ENCODE peak calls at places on chromosomes 11 and 22, in seven cellular contexts. H is heart left ventricle; S is left ventricle myocardium inferior; E is left lung; P is iPS DF 6.9; G is CD4-positive, alpha-beta memory T cell; L is IMR-90. B is an unnamed sample. For H3K4me1, the result is how much of the 10 kb centered on the place peaks cover.

GRCh38 chr11:122618927-122619326 is 36.6 kb upstream of the UBASH3B start:
- DNase-seq in H (no peak), S (no peak), E (no peak), P (no peak), G (no peak), L (no peak), B (no peak)

GRCh38 chr11:27423125-27423524 is 49.5 kb downstream of the LGR4 start:
- DNase-seq in H (no peak), S (peak), E (no peak), P (no peak), G (no peak), L (peak), B (no peak)

GRCh38 chr11:69388210-69388609 is 93.3 kb upstream of the LINC01488 start:
- DNase-seq in H (no peak), S (no peak), E (no peak), P (no peak), G (no peak), L (no peak), B (no peak)

GRCh38 chr11:69122642-69123431 is 32.9 kb upstream of the SMIM38 start:
- DNase-seq in H (peak), S (peak), E (peak), P (peak), G (peak), L (peak), B (no peak)

GRCh38 chr11:100892886-100893285 is 205.8 kb downstream of the ARHGAP42 start:
- DNase-seq in H (no peak), S (no peak), E (no peak), P (no peak), G (no peak), L (no peak), B (no peak)

GRCh38 chr11:113351061-113351460 is 36.5 kb upstream of the ANKK1 start:
- DNase-seq in H (no peak), S (no peak), E (no peak), P (no peak), G (no peak), L (no peak), B (no peak)

GRCh38 chr22:28051787-28052356 is 132.8 kb upstream of the PITPNB start:
- DNase-seq in H (peak), S (peak), E (peak), P (peak), G (no peak), L (peak), B (no peak)

GRCh38 chr11:107468596-107468995 is 11.0 kb upstream of the CWF19L2 start:
- DNase-seq in H (no peak), S (no peak), E (no peak), P (no peak), G (no peak), L (peak), B (no peak)

GRCh38 chr11:47332791-47333525 is 19.5 kb downstream of the MYBPC3 start:
- DNase-seq in H (no peak), S (no peak), E (no peak), P (no peak), G (peak), L (no peak), B (no peak)

GRCh38 chr11:120756931-120757330 is 245.4 kb downstream of the GRIK4 start:
- DNase-seq in H (no peak), S (no peak), E (no peak), P (no peak), G (no peak), L (no peak), B (peak)

GRCh38 chr11:120102050-120102861 is 35.7 kb downstream of the TRIM29 start:
- DNase-seq in H (no peak), S (no peak), E (no peak), P (no peak), G (no peak), L (no peak), B (no peak)

GRCh38 chr11:8251767-8252295 is 11.8 kb downstream of the LMO1 start:
- DNase-seq in H (no peak), S (no peak), E (peak), P (no peak), G (no peak), L (no peak), B (no peak)

GRCh38 chr11:72475359-72475758 is 41.0 kb upstream of the CLPB start:
- DNase-seq in H (no peak), S (no peak), E (no peak), P (no peak), G (no peak), L (no peak), B (no peak)

GRCh38 chr22:36405671-36406070 is 17.9 kb upstream of the MYH9 start:
- DNase-seq in H (no peak), S (no peak), E (peak), P (no peak), G (peak), L (no peak), B (no peak)

GRCh38 chr22:20494978-20495860 is at the start of gene KLHL22:
- DNase-seq in H (peak), S (no peak), E (peak), P (no peak), G (no peak), L (peak), B (no peak)

GRCh38 chr11:17490938-17491337 is 14.3 kb upstream of the ABCC8 start:
- DNase-seq in H (peak), S (peak), E (no peak), P (no peak), G (no peak), L (no peak), B (no peak)

GRCh38 chr22:48576333-48577013 is 1251.2 kb downstream of the BRD1 start:
- DNase-seq in H (no peak), S (no peak), E (no peak), P (no peak), G (no peak), L (no peak), B (no peak)

GRCh38 chr11:80103149-80103859 is 662.5 kb upstream of the TENM4 start:
- DNase-seq in H (no peak), S (no peak), E (no peak), P (no peak), G (no peak), L (peak), B (no peak)

GRCh38 chr11:116773203-116774112 is 671 bp upstream of the BUD13 start:
- DNase-seq in H (no peak), S (no peak), E (no peak), P (no peak), G (no peak), L (peak), B (no peak)

GRCh38 chr11:34624069-34624468 is 3.2 kb downstream of the EHF start:
- DNase-seq in H (no peak), S (no peak), E (no peak), P (no peak), G (peak), L (no peak), B (no peak)

GRCh38 chr11:27485930-27486773 is 13.6 kb upstream of the LGR4 start:
- DNase-seq in H (peak), S (no peak), E (no peak), P (no peak), G (no peak), L (peak), B (no peak)

GRCh38 chr22:44692662-44693007 is 9.4 kb upstream of the PRR5 start:
- DNase-seq in H (no peak), S (no peak), E (no peak), P (no peak), G (no peak), L (no peak), B (no peak)

GRCh38 chr11:17547051-17547577 is at the start of gene OTOG:
- DNase-seq in H (no peak), S (no peak), E (no peak), P (peak), G (no peak), L (no peak), B (no peak)

GRCh38 chr11:65711785-65712632 is at the start of gene KAT5:
- DNase-seq in H (peak), S (peak), E (peak), P (peak), G (peak), L (peak), B (peak)

GRCh38 chr11:17606206-17607082 is 59.4 kb downstream of the OTOG start:
- DNase-seq in H (no peak), S (no peak), E (no peak), P (no peak), G (no peak), L (no peak), B (peak)

GRCh38 chr11:129803533-129803932 is 12.1 kb upstream of the TMEM45B start:
- DNase-seq in H (no peak), S (no peak), E (no peak), P (no peak), G (no peak), L (no peak), B (no peak)

GRCh38 chr11:115939104-115939503 is 434.9 kb upstream of the CADM1 start:
- DNase-seq in H (no peak), S (no peak), E (no peak), P (no peak), G (no peak), L (peak), B (no peak)

GRCh38 chr11:125448136-125448535 is 47.9 kb downstream of the FEZ1 start:
- DNase-seq in H (no peak), S (no peak), E (no peak), P (no peak), G (no peak), L (peak), B (no peak)

GRCh38 chr11:64186205-64187165 is 514 bp downstream of the STIP1 start:
- DNase-seq in H (no peak), S (no peak), E (no peak), P (no peak), G (peak), L (peak), B (no peak)

GRCh38 chr11:35049906-35050531 is 89.0 kb upstream of the CD44 start:
- DNase-seq in H (no peak), S (no peak), E (no peak), P (no peak), G (no peak), L (no peak), B (no peak)

GRCh38 chr11:61684870-61685610 is 4.8 kb downstream of the DAGLA start:
- DNase-seq in H (no peak), S (no peak), E (no peak), P (no peak), G (no peak), L (peak), B (no peak)

GRCh38 chr11:5247479-5248192 is 2.0 kb downstream of the HBG1 start:
- DNase-seq in H (no peak), S (no peak), E (no peak), P (no peak), G (no peak), L (peak), B (no peak)

GRCh38 chr22:38957046-38957770 is at the start of gene APOBEC3A:
- DNase-seq in H (no peak), S (peak), E (peak), P (no peak), G (no peak), L (no peak), B (no peak)

GRCh38 chr11:12170984-12171383 is 60.6 kb downstream of the MICAL2 start:
- DNase-seq in H (peak), S (peak), E (no peak), P (no peak), G (no peak), L (peak), B (no peak)

GRCh38 chr11:12169822-12170221 is 59.4 kb downstream of the MICAL2 start:
- DNase-seq in H (no peak), S (no peak), E (no peak), P (no peak), G (no peak), L (no peak), B (no peak)

GRCh38 chr11:12171921-12172320 is 61.5 kb downstream of the MICAL2 start:
- DNase-seq in H (no peak), S (no peak), E (no peak), P (no peak), G (no peak), L (no peak), B (no peak)

GRCh38 chr11:12172493-12173013 is 62.2 kb downstream of the MICAL2 start:
- DNase-seq in H (no peak), S (no peak), E (no peak), P (no peak), G (no peak), L (no peak), B (no peak)

DNA sequence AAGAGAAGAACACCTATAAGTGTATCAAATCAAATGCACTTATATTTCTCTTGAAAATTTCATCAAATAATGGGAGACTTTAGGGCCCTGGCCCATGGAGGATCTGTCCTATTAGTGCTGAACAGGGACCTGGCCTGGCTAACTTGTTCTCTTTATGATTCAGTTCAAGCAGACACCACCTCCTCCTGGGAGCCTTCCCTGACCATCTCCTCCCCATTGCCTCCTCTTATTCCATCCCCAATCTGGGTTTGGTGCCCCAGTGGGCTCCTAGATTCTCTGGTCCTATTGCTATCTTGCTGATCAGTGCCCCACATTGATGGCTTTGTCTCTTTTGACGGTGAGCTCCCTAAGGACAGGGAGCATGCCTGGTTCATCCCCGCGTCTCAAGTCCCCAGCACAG is 60.1 kb downstream of the MICAL2 start:
- DNase-seq in H (no peak), S (no peak), E (no peak), P (no peak), G (no peak), L (no peak), B (no peak)
- H3K4me1 ChIP-seq in H (half or more), S (half or more), E (under half), P (under half), G (under half), L (under half), B (half or more)

DNA sequence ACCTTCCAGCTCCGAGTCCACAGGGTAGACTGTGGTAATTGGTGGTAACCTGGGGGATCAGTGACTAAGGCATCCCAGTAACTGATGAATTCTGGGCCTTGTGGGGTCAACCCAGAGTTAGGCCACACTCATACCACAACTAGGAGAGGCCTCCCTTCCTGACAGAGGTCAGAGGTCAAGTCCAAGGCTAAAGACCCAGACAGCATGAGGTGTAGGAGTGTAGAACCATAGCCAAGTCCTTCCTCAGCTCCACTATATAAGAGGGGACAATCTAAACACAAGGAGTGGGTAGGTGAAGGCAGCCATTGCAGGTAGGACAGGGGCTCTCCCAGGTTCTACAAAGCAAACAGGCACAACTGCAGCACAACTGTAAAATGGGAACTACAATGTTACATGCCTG is 4.6 kb downstream of the AP1B1 start:
- DNase-seq in H (no peak), S (no peak), E (no peak), P (no peak), G (no peak), L (no peak), B (no peak)
- H3K4me1 ChIP-seq in H (half or more), S (half or more), E (under half), P (under half), G (under half), L (under half), B (half or more)

DNA sequence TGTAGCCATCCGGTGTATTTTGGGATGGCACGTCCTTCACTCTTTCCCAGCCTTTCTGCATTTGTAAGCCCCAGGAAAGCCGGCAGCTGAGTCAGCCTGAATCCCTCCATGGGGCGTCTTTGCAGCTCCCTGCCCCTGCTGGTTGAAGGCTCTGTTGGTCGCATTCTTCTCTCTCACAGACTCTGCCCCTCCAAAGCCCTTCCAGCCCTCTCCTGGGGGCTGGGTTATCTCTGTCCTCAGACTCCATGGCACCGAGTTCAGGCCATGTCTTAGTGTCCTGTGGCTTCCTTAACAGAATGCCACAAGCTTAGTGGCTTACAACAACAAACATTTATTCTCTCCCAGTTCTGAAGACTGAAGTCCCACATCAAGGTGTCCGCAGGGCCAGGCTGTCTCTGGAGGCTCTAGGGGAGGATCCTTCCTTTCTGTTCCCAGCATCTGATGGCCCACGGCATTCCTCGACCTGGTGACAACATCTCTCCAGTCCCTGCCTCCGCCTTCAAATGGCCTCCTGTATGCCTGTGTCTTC is 62.2 kb downstream of the BCR start:
- DNase-seq in H (no peak), S (no peak), E (no peak), P (peak), G (no peak), L (peak), B (no peak)
- H3K4me1 ChIP-seq in H (half or more), S (under half), E (under half), P (under half), G (half or more), L (under half), B (half or more)

DNA sequence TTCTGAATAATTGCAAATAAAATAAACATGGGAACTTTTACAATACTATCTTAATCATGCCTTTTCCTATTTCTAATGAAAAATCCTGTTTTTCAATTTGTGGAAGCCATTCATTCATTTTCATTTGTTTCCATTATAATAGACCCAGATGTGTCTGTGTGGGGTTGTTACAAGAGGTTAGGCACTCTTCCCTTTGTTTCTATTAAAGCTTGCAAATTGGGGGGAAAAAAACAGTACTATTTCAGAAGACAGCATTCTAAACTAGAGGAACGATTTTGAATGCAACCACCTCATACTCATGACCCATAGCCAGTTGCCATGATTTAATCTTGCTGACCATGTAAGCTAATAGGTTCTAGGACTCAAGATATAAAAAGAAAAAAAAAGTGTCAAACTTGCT is 175.5 kb downstream of the SOX6 start:
- DNase-seq in H (no peak), S (no peak), E (no peak), P (no peak), G (no peak), L (no peak), B (no peak)
- H3K4me1 ChIP-seq in H (under half), S (under half), E (under half), P (under half), G (under half), L (under half), B (under half)

GRCh38 chr11:76995177-76995576 is 39.0 kb upstream of the B3GNT6 start:
- DNase-seq in H (no peak), S (no peak), E (no peak), P (no peak), G (no peak), L (no peak), B (no peak)

GRCh38 chr11:76984741-76985140 is 49.5 kb upstream of the B3GNT6 start:
- DNase-seq in H (no peak), S (no peak), E (no peak), P (no peak), G (no peak), L (no peak), B (no peak)

GRCh38 chr11:76987203-76987602 is 47.0 kb upstream of the B3GNT6 start:
- DNase-seq in H (no peak), S (no peak), E (no peak), P (no peak), G (no peak), L (no peak), B (no peak)

DNA sequence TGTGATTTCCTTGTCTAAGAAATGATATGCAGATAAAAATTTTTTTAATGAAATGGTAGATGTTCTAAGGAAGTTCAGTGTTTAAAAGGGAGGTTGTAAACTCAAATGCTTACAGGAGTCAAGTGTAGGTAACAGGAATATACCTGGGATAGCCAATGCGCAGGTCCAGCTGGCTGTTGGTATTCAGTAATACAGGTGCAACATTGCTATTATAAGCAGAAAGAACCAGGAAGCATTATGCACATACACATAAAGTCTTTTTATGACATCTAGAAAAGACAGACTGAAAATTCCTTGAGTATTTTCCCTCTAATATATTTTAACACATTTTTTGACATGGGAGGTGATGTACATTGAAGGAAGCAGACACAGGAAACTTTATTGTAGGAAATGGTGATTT is 43.6 kb upstream of the B3GNT6 start:
- DNase-seq in H (no peak), S (no peak), E (no peak), P (no peak), G (no peak), L (no peak), B (no peak)
- H3K4me1 ChIP-seq in H (under half), S (under half), E (under half), P (under half), G (under half), L (under half), B (under half)

GRCh38 chr22:19466126-19466716 is 12.8 kb downstream of the UFD1 start:
- DNase-seq in H (no peak), S (no peak), E (no peak), P (no peak), G (no peak), L (no peak), B (no peak)
- H3K4me1 ChIP-seq in H (under half), S (under half), E (under half), P (under half), G (under half), L (under half), B (under half)

GRCh38 chr11:118615282-118615979 is 8.0 kb downstream of the PHLDB1 start:
- DNase-seq in H (no peak), S (no peak), E (no peak), P (peak), G (no peak), L (no peak), B (no peak)
- H3K4me1 ChIP-seq in H (half or more), S (half or more), E (under half), P (under half), G (under half), L (under half), B (half or more)